ENCODE peak calls at places on chromosomes 3 and 15, in nine cellular contexts. Y, O, M, N, L, K, J, D and E are unnamed samples.

GRCh38 chr3:133836497-133837158 is 31.0 kb downstream of the SRPRB start:
- DNase-seq in Y (no peak), O (no peak), M (no peak), N (no peak), L (no peak), K (peak; percentile 44), J (no peak), D (no peak), E (no peak)

GRCh38 chr3:188472331-188472730 is 318.4 kb downstream of the LPP start:
- DNase-seq in Y (no peak), O (no peak), M (no peak), N (no peak), L (no peak), K (no peak), J (peak; percentile 14), D (no peak), E (no peak)

GRCh38 chr3:53023072-53023823 is 22.6 kb downstream of the SFMBT1 start:
- DNase-seq in Y (no peak), O (no peak), M (no peak), N (no peak), L (no peak), K (no peak), J (no peak), D (no peak), E (no peak)

GRCh38 chr3:32743934-32744333 is 58.9 kb downstream of the CNOT10 start:
- DNase-seq in Y (no peak), O (no peak), M (peak; percentile 64), N (no peak), L (no peak), K (no peak), J (peak; percentile 57), D (no peak), E (no peak)

GRCh38 chr3:18657858-18658820 is 233.0 kb upstream of the SATB1 start:
- DNase-seq in Y (no peak), O (no peak), M (no peak), N (no peak), L (no peak), K (no peak), J (no peak), D (no peak), E (no peak)

GRCh38 chr3:132730891-132731580 is 8.8 kb upstream of the NPHP3 start:
- DNase-seq in Y (peak; percentile 49), O (no peak), M (no peak), N (peak; percentile 16), L (no peak), K (no peak), J (peak; percentile 13), D (no peak), E (peak; percentile 59)

GRCh38 chr15:85592148-85592547 is 202.6 kb downstream of the KLHL25 start:
- DNase-seq in Y (no peak), O (no peak), M (no peak), N (no peak), L (no peak), K (no peak), J (peak; percentile 53), D (no peak), E (no peak)

GRCh38 chr3:99633887-99634558 is 4.4 kb upstream of the COL8A1 start:
- DNase-seq in Y (no peak), O (no peak), M (no peak), N (no peak), L (no peak), K (no peak), J (no peak), D (no peak), E (no peak)

GRCh38 chr3:111412656-111413055 is 129.3 kb upstream of the CD96 start:
- DNase-seq in Y (no peak), O (no peak), M (no peak), N (no peak), L (no peak), K (no peak), J (no peak), D (no peak), E (no peak)

GRCh38 chr15:67290319-67290718 is 35.7 kb downstream of the IQCH start:
- DNase-seq in Y (no peak), O (no peak), M (no peak), N (no peak), L (no peak), K (no peak), J (no peak), D (no peak), E (no peak)

GRCh38 chr3:188646592-188646991 is 492.6 kb downstream of the LPP start:
- DNase-seq in Y (no peak), O (no peak), M (no peak), N (no peak), L (peak; percentile 5), K (no peak), J (no peak), D (no peak), E (no peak)

GRCh38 chr3:131216801-131217200 is 164.8 kb upstream of the NUDT16 start:
- DNase-seq in Y (no peak), O (peak; percentile 10), M (no peak), N (no peak), L (no peak), K (no peak), J (peak; percentile 95), D (peak; percentile 32), E (no peak)

GRCh38 chr15:35047528-35047927 is 37.6 kb downstream of the NANOGP8 start:
- DNase-seq in Y (no peak), O (no peak), M (no peak), N (no peak), L (no peak), K (no peak), J (no peak), D (no peak), E (no peak)

GRCh38 chr3:140823106-140823505 is 118.5 kb upstream of the SLC25A36 start:
- DNase-seq in Y (no peak), O (no peak), M (no peak), N (no peak), L (no peak), K (no peak), J (no peak), D (no peak), E (no peak)

GRCh38 chr3:25468866-25469319 is 40.8 kb downstream of the RARB start:
- DNase-seq in Y (no peak), O (peak; percentile 38), M (no peak), N (no peak), L (no peak), K (no peak), J (peak; percentile 70), D (peak; percentile 72), E (no peak)

GRCh38 chr3:47333907-47334306 is 46.9 kb upstream of the PTPN23 start:
- DNase-seq in Y (no peak), O (no peak), M (no peak), N (no peak), L (no peak), K (no peak), J (no peak), D (no peak), E (no peak)